ENCODE peak calls at places on chromosome 5, in four cellular contexts. M, F, G and S are unnamed samples.
A peak's percentile ranks its signal among the peaks of the same experiment; 100 is the strongest.

GRCh38 chr5:9239071-9239470 is 306.8 kb downstream of the SEMA5A start:
- DNase-seq in F (peak; percentile 26), G (no peak), M (no peak), S (no peak)

GRCh38 chr5:171614511-171614910 is 171.1 kb upstream of the SMIM23 start:
- DNase-seq in F (no peak), G (no peak), M (no peak), S (no peak)

GRCh38 chr5:16579142-16579541 is 37.7 kb downstream of the RETREG1 start:
- DNase-seq in G (no peak), F (no peak), M (no peak), S (no peak)

GRCh38 chr5:10265245-10266109 is 15.4 kb downstream of the CCT5 start:
- DNase-seq in M (no peak), F (no peak), G (no peak), S (no peak)

GRCh38 chr5:88778736-88779135 is 104.2 kb downstream of the MEF2C start:
- DNase-seq in G (peak; percentile 26), F (no peak), M (no peak), S (no peak)

GRCh38 chr5:32283061-32283460 is 29.7 kb downstream of the MTMR12 start:
- DNase-seq in F (no peak), M (no peak), G (no peak), S (no peak)

GRCh38 chr5:43680286-43680685 is 77.3 kb downstream of the NNT start:
- DNase-seq in G (no peak), M (no peak), F (peak; percentile 25), S (no peak)

GRCh38 chr5:149406203-149406978 is 27.3 kb upstream of the IL17B start:
- DNase-seq in M (no peak), G (peak; percentile 79), F (peak; percentile 83), S (no peak)

GRCh38 chr5:171537923-171538537 is 118.6 kb downstream of the FGF18 start:
- DNase-seq in F (no peak), G (no peak), M (no peak), S (no peak)

GRCh38 chr5:39395521-39395920 is 29.3 kb downstream of the DAB2 start:
- DNase-seq in F (no peak), G (no peak), M (no peak), S (no peak)

GRCh38 chr5:77066823-77067442 is 20.2 kb downstream of the ZBED3 start:
- DNase-seq in F (peak; percentile 91), G (no peak), M (no peak), S (no peak)

GRCh38 chr5:44183753-44184152 is 205.5 kb downstream of the FGF10 start:
- DNase-seq in M (no peak), G (no peak), F (no peak), S (no peak)

GRCh38 chr5:118862596-118862995 is 125.8 kb downstream of the DTWD2 start:
- DNase-seq in F (peak; percentile 54), G (no peak), M (no peak), S (no peak)

GRCh38 chr5:88862547-88863175 is 20.3 kb downstream of the MEF2C start:
- DNase-seq in F (no peak), M (no peak), G (no peak), S (no peak)

GRCh38 chr5:131774652-131775367 is 22.0 kb downstream of the FNIP1 start:
- DNase-seq in M (no peak), F (no peak), G (no peak), S (no peak)

GRCh38 chr5:83720805-83721431 is at the start of gene HAPLN1:
- DNase-seq in F (peak; percentile 27), M (no peak), G (no peak), S (no peak)

GRCh38 chr5:162683280-162683679 is 615.7 kb downstream of the GABRG2 start:
- DNase-seq in M (no peak), G (no peak), F (no peak), S (no peak)

GRCh38 chr5:32538031-32538547 is 47.3 kb upstream of the SUB1 start:
- DNase-seq in F (no peak), G (peak; percentile 20), M (peak; percentile 53), S (no peak)

GRCh38 chr5:132102944-132103343 is 29.4 kb downstream of the CSF2 start:
- DNase-seq in M (no peak), F (no peak), G (no peak), S (no peak)

GRCh38 chr5:150499437-150499956 is 8.4 kb upstream of the NDST1 start:
- DNase-seq in F (no peak), M (no peak), G (no peak), S (no peak)

GRCh38 chr5:111734013-111734412 is 23.0 kb downstream of the NREP start:
- DNase-seq in M (no peak), F (peak; percentile 83), G (no peak), S (no peak)

GRCh38 chr5:78236046-78236445 is 58.5 kb downstream of the AP3B1 start:
- DNase-seq in G (no peak), M (no peak), F (no peak), S (no peak)

GRCh38 chr5:138649775-138650174 is 74.6 kb upstream of the HSPA9 start:
- DNase-seq in M (no peak), G (no peak), F (no peak), S (no peak)

GRCh38 chr5:151742870-151743294 is 15.5 kb downstream of the ATOX1 start:
- DNase-seq in M (no peak), G (peak; percentile 25), F (peak; percentile 86), S (no peak)
- TF ChIP-seq CTCF in M (peak; percentile 52), G (peak; percentile 50), F (peak; percentile 69), S (peak; percentile 90)

GRCh38 chr5:173638126-173638525 is 21.7 kb upstream of the BOD1 start:
- DNase-seq in F (no peak), M (no peak), G (no peak), S (no peak)

GRCh38 chr5:173641171-173641570 is 24.7 kb upstream of the BOD1 start:
- DNase-seq in M (no peak), F (no peak), G (no peak), S (no peak)

GRCh38 chr5:173638631-173639030 is 22.2 kb upstream of the BOD1 start:
- DNase-seq in F (no peak), G (no peak), M (no peak), S (no peak)

GRCh38 chr5:173642191-173642816 is 25.9 kb upstream of the BOD1 start:
- DNase-seq in F (no peak), M (no peak), G (no peak), S (no peak)

GRCh38 chr5:173640166-173640804 is 23.8 kb upstream of the BOD1 start:
- DNase-seq in F (no peak), M (no peak), G (no peak), S (no peak)
- TF ChIP-seq CTCF in F (peak; percentile 2), M (no peak), G (no peak), S (peak; percentile 69)

GRCh38 chr5:143013176-143013575 is 243.0 kb downstream of the ARHGAP26 start:
- DNase-seq in M (no peak), F (no peak), G (no peak), S (no peak)

GRCh38 chr5:143016777-143017374 is 246.7 kb downstream of the ARHGAP26 start:
- DNase-seq in M (no peak), F (peak; percentile 74), G (no peak), S (no peak)

GRCh38 chr5:143010335-143010734 is 240.2 kb downstream of the ARHGAP26 start:
- DNase-seq in M (no peak), F (no peak), G (no peak), S (no peak)

GRCh38 chr5:143011621-143012020 is 241.4 kb downstream of the ARHGAP26 start:
- DNase-seq in F (no peak), G (no peak), M (no peak), S (no peak)

GRCh38 chr5:143014017-143014651 is 244.0 kb downstream of the ARHGAP26 start:
- DNase-seq in G (peak; percentile 34), M (no peak), F (no peak), S (no peak)
- TF ChIP-seq CTCF in G (peak; percentile 45), M (peak; percentile 70), F (no peak), S (peak; percentile 69)

DNA sequence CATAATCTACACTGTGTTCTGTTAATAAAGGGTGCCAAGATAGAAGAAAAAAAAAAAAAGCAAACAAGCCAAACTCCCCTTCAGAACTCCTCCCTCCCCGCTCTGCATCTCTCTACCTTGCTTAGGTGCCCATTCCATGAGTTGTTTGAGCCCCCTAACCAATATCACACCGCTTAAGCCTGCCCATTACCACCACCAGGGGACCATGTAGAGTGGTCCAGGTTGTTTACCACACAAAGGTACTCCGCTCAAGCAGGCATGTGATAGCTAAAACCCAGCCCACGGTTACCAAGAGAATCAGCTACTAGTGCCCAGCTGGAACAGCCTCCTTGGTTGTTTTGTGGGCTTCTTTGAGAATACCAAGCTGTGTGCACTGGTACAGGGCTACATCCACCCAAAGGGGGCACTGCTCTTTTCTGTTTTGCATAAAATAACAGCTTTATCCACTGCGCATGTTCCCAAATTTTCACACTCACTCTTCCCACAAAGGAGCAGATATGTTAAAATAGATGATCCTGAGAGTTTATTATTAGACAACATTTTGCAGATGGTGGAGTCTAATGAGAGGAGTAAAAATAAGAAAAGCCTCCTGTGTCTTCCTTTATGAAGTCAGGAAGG is 304.1 kb downstream of the DEPDC1B start:
- DNase-seq in F (no peak), M (no peak), G (no peak), S (no peak)
- TF ChIP-seq CTCF in F (no peak), M (no peak), G (no peak), S (peak; percentile 34)

DNA sequence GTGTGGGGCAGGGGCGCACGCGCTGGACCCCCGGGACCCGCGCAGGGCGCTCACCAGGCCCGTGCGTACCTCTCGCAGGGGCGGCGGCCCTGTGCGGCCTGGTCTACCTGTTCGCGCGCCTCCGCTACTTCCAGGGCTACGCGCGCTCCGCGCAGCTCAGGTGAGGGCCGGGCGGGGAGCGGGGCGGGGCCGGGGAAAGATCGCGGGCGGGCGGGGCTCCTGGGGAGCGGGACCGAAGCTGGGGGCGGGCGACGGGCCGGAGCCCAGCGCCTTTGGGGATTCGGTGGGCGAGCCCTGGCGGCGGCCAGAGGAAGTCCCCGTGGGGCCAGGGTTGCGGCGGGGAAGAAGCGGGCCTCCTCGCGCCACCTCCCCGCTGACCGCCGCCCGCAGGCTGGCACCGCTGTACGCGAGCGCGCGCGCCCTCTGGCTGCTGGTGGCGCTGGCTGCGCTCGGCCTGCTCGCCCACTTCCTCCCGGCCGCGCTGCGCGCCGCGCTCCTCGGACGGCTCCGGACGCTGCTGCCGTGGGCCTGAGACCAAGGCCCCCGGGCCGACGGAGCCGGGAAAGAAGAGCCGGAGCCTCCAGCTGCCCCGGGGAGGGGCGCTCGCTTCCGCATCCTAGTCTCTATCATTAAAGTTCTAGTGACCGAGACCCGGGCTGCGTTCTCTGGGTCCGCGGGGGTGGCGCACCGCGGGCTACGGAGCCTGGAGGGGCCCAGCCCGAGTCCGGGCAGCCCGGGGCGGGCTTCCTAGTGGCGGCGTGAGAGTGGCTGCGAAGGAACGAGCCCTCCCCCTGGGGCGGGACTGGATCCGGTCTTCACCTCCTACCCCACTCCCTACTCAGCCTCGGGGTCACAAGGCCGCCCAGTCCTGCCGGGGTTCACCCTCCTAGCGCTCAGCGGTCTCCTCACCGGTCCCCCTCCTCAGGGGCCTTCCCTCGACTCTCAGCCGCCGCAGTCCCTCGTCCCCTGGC is 2.4 kb downstream of the LTC4S start:
- DNase-seq in M (peak; percentile 88), F (peak; percentile 95), G (peak; percentile 85), S (peak; percentile 91)
- TF ChIP-seq CTCF in M (peak; percentile 94), F (peak; percentile 45), G (peak; percentile 91), S (peak; percentile 90)

DNA sequence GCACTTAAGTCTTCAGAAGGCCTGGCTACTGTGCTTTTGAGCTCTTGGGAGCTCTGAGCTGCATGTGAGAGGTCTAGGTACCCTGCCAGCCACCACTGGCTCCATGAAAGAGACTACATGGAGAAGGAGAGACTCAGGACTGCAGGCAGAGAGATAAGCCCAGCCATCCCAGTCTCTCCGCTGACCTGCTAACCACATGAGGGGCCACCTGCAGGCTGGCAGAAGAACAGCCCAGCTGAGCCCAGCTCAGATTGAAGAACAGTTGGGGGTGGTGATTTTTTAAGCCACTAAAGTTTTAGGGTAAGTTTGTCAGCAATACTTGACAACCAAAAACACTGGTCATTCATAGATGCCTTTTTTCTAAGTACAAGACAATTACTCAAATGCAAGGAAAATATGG is 205.0 kb upstream of the PRDM9 start:
- DNase-seq in G (no peak), M (no peak), F (no peak), S (no peak)
- TF ChIP-seq CTCF in G (no peak), M (no peak), F (no peak), S (no peak)